ENCODE peak calls at places on chromosomes 1 and 21, in four cellular contexts. P, Y, C and A are unnamed samples.

GRCh38 chr21:32940079-32941014 is 85.4 kb upstream of the OLIG2 start:
- DNase-seq in P (peak; percentile 42), Y (peak; percentile 68), C (no peak), A (peak; percentile 49)

GRCh38 chr1:106121728-106122127 is 934.7 kb upstream of the PRMT6 start:
- DNase-seq in P (no peak), Y (no peak), C (no peak), A (no peak)

GRCh38 chr1:40866408-40866788 is 4.2 kb upstream of the CITED4 start:
- DNase-seq in P (no peak), Y (no peak), C (no peak), A (no peak)

GRCh38 chr1:89876463-89876862 is 55.6 kb downstream of the LRRC8D start:
- DNase-seq in P (no peak), Y (no peak), C (no peak), A (no peak)

GRCh38 chr1:160168016-160168415 is 16.6 kb downstream of the ATP1A4 start:
- DNase-seq in P (no peak), Y (no peak), C (no peak), A (no peak)

GRCh38 chr21:44423941-44424607 is 31.2 kb upstream of the LRRC3 start:
- DNase-seq in P (peak; percentile 1), Y (no peak), C (no peak), A (no peak)

GRCh38 chr1:17097125-17097524 is 22.1 kb downstream of the PADI2 start:
- DNase-seq in P (no peak), Y (no peak), C (no peak), A (no peak)

GRCh38 chr1:210222288-210223006 is 10.1 kb upstream of the SERTAD4 start:
- DNase-seq in P (no peak), Y (no peak), C (no peak), A (no peak)

GRCh38 chr1:31545927-31546540 is 30.3 kb upstream of the TINAGL1 start:
- DNase-seq in P (no peak), Y (no peak), C (no peak), A (no peak)

GRCh38 chr21:38503588-38503987 is 5.3 kb upstream of the ERG start:
- DNase-seq in P (no peak), Y (no peak), C (no peak), A (no peak)

GRCh38 chr21:40117236-40117635 is 250.0 kb downstream of the PCP4 start:
- DNase-seq in P (no peak), Y (no peak), C (no peak), A (no peak)

GRCh38 chr1:234154320-234155251 is 218.7 kb upstream of the COA6 start:
- DNase-seq in P (no peak), Y (peak; percentile 70), C (no peak), A (peak; percentile 62)

GRCh38 chr1:224528900-224529299 is 87.2 kb upstream of the CNIH3 start:
- DNase-seq in P (no peak), Y (no peak), C (no peak), A (no peak)

GRCh38 chr1:235093685-235094592 is 34.7 kb downstream of the TOMM20 start:
- DNase-seq in P (peak; percentile 90), Y (peak; percentile 78), C (peak; percentile 76), A (peak; percentile 88)

GRCh38 chr1:224744521-224744920 is 128.4 kb downstream of the CNIH3 start:
- DNase-seq in P (no peak), Y (no peak), C (no peak), A (no peak)

GRCh38 chr1:212142883-212143530 is 107.5 kb downstream of the DTL start:
- DNase-seq in P (no peak), Y (no peak), C (no peak), A (no peak)

GRCh38 chr1:183841550-183841949 is 36.6 kb downstream of the RGL1 start:
- DNase-seq in P (no peak), Y (peak; percentile 82), C (no peak), A (no peak)

GRCh38 chr1:178501705-178502329 is 5.1 kb upstream of the CLEC20A start:
- DNase-seq in P (peak; percentile 76), Y (peak; percentile 46), C (peak; percentile 4), A (peak; percentile 66)

GRCh38 chr1:228145498-228146425 is 4.0 kb upstream of the GJC2 start:
- DNase-seq in P (no peak), Y (no peak), C (no peak), A (no peak)

GRCh38 chr21:36706482-36706852 is 7.6 kb downstream of the SIM2 start:
- DNase-seq in P (no peak), Y (no peak), C (no peak), A (peak; percentile 16)

GRCh38 chr1:55720243-55720642 is 505.1 kb upstream of the USP24 start:
- DNase-seq in P (no peak), Y (no peak), C (no peak), A (no peak)

GRCh38 chr1:147577033-147577773 is 35.9 kb downstream of the BCL9 start:
- DNase-seq in P (no peak), Y (no peak), C (no peak), A (no peak)

GRCh38 chr1:195328102-195328501 is 1280.1 kb downstream of the KCNT2 start:
- DNase-seq in P (no peak), Y (no peak), C (no peak), A (no peak)

GRCh38 chr1:63690966-63691365 is 82.9 kb upstream of the ROR1 start:
- DNase-seq in P (no peak), Y (no peak), C (no peak), A (no peak)